ENCODE peak calls at places on chromosomes 6 and 20, in five cellular contexts. A, B, Y, I and S are unnamed samples.

GRCh38 chr6:34934516-34934915 is 45.5 kb downstream of the ANKS1A start:
- DNase-seq in A (peak; percentile 66), B (no peak), Y (peak; percentile 76), I (peak; percentile 17), S (no peak)

GRCh38 chr6:156977527-156978291 is 200.5 kb downstream of the ARID1B start:
- DNase-seq in A (no peak), B (no peak), Y (peak; percentile 77), I (no peak), S (no peak)

GRCh38 chr6:148293181-148293995 is 49.2 kb upstream of the SASH1 start:
- DNase-seq in A (no peak), B (no peak), Y (no peak), I (no peak), S (no peak)

GRCh38 chr6:111993342-111993741 is 60.6 kb upstream of the CCN6 start:
- DNase-seq in A (no peak), B (no peak), Y (no peak), I (no peak), S (no peak)

GRCh38 chr6:35079311-35080000 is 61.7 kb downstream of the TCP11 start:
- DNase-seq in A (no peak), B (no peak), Y (no peak), I (no peak), S (no peak)

GRCh38 chr6:111096246-111096645 is 8.9 kb downstream of the SLC16A10 start:
- DNase-seq in A (peak; percentile 17), B (no peak), Y (peak; percentile 74), I (peak; percentile 86), S (no peak)

GRCh38 chr6:73309784-73310502 is 44.1 kb downstream of the DPPA5 start:
- DNase-seq in A (peak; percentile 77), B (peak; percentile 59), Y (peak; percentile 27), I (peak; percentile 74), S (peak; percentile 37)

GRCh38 chr20:20763652-20764051 is 51.2 kb upstream of the RALGAPA2 start:
- DNase-seq in A (no peak), B (no peak), Y (no peak), I (no peak), S (no peak)

GRCh38 chr6:132818404-132819359 is 4.3 kb downstream of the RPS12 start:
- DNase-seq in A (no peak), B (no peak), Y (no peak), I (no peak), S (no peak)

GRCh38 chr20:19504251-19504650 is 253.8 kb upstream of the RIN2 start:
- DNase-seq in A (no peak), B (no peak), Y (no peak), I (no peak), S (no peak)

GRCh38 chr20:53291548-53291947 is 302.1 kb downstream of the ZNF217 start:
- DNase-seq in A (no peak), B (no peak), Y (no peak), I (peak; percentile 16), S (no peak)

GRCh38 chr6:15509335-15509933 is 153.4 kb downstream of the DTNBP1 start:
- DNase-seq in A (no peak), B (no peak), Y (no peak), I (no peak), S (no peak)

GRCh38 chr20:61595216-61595615 is 343.2 kb downstream of the CDH4 start:
- DNase-seq in A (no peak), B (no peak), Y (no peak), I (no peak), S (no peak)

GRCh38 chr20:14310977-14311654 is 26.3 kb downstream of the FLRT3 start:
- DNase-seq in A (no peak), B (no peak), Y (no peak), I (no peak), S (no peak)

GRCh38 chr6:110043366-110043994 is 65.4 kb downstream of the GPR6 start:
- DNase-seq in A (no peak), B (no peak), Y (no peak), I (no peak), S (no peak)

GRCh38 chr6:31401403-31401802 is 2.0 kb upstream of the MICA start:
- DNase-seq in A (peak; percentile 55), B (no peak), Y (peak; percentile 36), I (peak; percentile 79), S (no peak)

GRCh38 chr6:111080713-111081112 is 6.6 kb upstream of the SLC16A10 start:
- DNase-seq in A (no peak), B (no peak), Y (no peak), I (no peak), S (no peak)

GRCh38 chr20:63752411-63753101 is 13.0 kb downstream of the SLC2A4RG start:
- DNase-seq in A (no peak), B (no peak), Y (no peak), I (no peak), S (no peak)

GRCh38 chr6:150717419-150717818 is 117.7 kb downstream of the PLEKHG1 start:
- DNase-seq in A (peak; percentile 60), B (no peak), Y (no peak), I (peak; percentile 72), S (no peak)

GRCh38 chr20:31260326-31260932 is 3.0 kb downstream of the DEFB115 start:
- DNase-seq in A (peak; percentile 44), B (no peak), Y (no peak), I (peak; percentile 48), S (no peak)
- TF ChIP-seq CTCF in A (peak; percentile 51), B (no peak), Y (peak; percentile 6), I (peak; percentile 78), S (peak; percentile 54)

GRCh38 chr20:8757146-8757545 is 311.7 kb upstream of the PLCB4 start:
- DNase-seq in A (no peak), B (no peak), Y (no peak), I (no peak), S (no peak)
- TF ChIP-seq CTCF in A (no peak), B (no peak), Y (no peak), I (no peak), S (no peak)

DNA sequence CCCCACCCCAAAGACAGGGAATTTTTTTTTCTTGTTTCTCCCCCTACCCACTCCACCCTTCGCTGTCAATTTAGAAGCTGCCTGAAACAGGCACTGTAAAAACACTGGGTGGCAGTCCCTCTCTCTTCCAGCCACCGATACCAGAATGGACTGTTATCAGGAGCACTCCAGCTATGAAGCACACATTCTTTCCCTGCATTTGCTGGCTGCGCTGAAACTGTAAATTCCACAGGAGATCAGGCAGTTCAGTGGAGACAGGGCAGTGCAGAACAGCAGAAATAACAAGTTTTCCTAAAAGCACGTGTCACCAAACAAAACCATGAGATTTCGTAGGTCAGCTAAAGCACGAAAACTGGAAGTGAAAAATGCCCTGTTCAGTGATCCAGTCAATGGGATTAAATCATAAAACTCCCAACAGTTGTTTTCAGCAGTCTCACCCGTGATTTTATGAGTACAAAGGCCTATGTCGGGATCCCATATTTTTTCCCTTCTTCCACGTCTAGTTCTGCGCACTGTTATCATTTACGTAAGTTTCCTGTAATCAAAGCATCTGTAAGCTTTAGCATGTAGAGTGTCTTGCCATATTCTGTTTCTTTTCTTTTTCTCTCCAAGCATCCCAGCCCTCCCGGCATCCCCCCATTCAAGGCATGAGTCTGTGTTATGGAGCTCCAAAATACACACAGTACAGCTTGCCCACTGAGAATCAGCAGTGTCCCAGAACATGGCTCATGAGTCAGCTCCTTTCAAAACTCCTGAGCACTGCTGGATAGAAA is 359.9 kb upstream of the EPHA7 start:
- DNase-seq in A (peak; percentile 45), B (no peak), Y (no peak), I (no peak), S (no peak)
- TF ChIP-seq CTCF in A (peak; percentile 33), B (no peak), Y (no peak), I (no peak), S (no peak)

DNA sequence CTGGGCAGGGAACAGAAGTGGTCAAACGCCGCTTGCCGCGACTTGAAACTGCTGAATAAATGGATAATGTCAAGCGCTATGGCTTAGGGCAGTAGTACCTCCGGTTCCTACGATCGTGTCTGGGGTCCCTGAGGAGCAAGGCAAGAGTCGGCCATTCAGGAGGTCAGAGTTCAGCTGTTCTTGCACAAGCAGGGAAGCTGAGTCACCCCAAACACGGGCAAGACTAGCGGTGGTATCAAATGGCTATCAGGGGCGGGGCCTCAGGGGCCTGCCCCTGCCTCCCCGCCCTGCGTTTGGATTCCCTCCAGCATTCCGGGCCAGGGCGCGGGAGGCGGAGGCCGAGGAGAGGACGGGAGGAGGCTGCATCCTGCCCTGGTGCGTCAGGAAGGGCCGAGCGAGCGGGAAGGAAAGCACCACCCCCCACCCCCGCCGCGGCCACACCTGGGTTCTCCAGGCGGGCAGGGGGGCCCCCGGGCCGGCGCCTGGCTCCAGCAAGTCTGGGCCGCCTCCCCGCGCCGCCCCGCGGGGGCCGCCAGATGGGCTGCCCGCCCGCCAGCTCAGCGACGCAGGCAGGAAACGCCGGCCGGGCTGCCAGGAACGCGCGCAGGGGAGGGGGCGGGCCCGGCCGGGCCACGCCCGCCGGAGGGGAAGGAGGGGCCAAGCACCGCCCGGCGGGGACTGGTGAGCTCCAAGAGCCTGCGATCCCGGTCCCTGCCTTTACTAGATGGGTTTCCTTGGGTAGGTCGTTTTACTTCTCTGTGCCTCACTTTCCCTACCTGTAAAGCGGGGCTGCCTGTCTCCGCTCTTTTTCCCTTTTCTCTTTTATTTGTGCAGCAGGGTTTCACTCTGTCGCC is 32.2 kb upstream of the ID1 start:
- DNase-seq in A (peak; percentile 100), B (peak; percentile 82), Y (peak; percentile 93), I (peak; percentile 100), S (no peak)
- TF ChIP-seq CTCF in A (no peak), B (no peak), Y (peak; percentile 12), I (peak; percentile 12), S (no peak)

GRCh38 chr20:60365063-60365640 is 406.9 kb downstream of the CDH26 start:
- DNase-seq in A (no peak), B (no peak), Y (no peak), I (peak; percentile 11), S (no peak)
- TF ChIP-seq CTCF in A (no peak), B (no peak), Y (no peak), I (no peak), S (no peak)

GRCh38 chr6:13397359-13398080 is 69.2 kb upstream of the TBC1D7 start:
- DNase-seq in A (no peak), B (peak; percentile 78), Y (no peak), I (peak; percentile 38), S (no peak)
- TF ChIP-seq CTCF in A (peak; percentile 31), B (no peak), Y (no peak), I (no peak), S (no peak)

GRCh38 chr6:30260036-30260504 is 46.9 kb upstream of the TRIM26 start:
- DNase-seq in A (peak; percentile 27), B (no peak), Y (peak; percentile 5), I (no peak), S (no peak)
- TF ChIP-seq CTCF in A (no peak), B (no peak), Y (no peak), I (no peak), S (no peak)

GRCh38 chr6:53513056-53513455 is 31.8 kb downstream of the GCLC start:
- DNase-seq in A (peak; percentile 62), B (no peak), Y (peak; percentile 23), I (no peak), S (no peak)

GRCh38 chr6:53512631-53513030 is 32.3 kb downstream of the GCLC start:
- DNase-seq in A (no peak), B (no peak), Y (no peak), I (no peak), S (no peak)

GRCh38 chr6:53514677-53515076 is 30.2 kb downstream of the GCLC start:
- DNase-seq in A (no peak), B (no peak), Y (no peak), I (no peak), S (no peak)

GRCh38 chr6:53510751-53511150 is 34.1 kb downstream of the GCLC start:
- DNase-seq in A (no peak), B (no peak), Y (no peak), I (no peak), S (no peak)

GRCh38 chr6:53513519-53513966 is 31.4 kb downstream of the GCLC start:
- DNase-seq in A (peak; percentile 31), B (no peak), Y (peak; percentile 20), I (no peak), S (no peak)
- TF ChIP-seq CTCF in A (peak; percentile 37), B (no peak), Y (peak; percentile 24), I (no peak), S (no peak)